ENCODE peak calls at places on chromosomes 13 and 19, in four cellular contexts. X, Z, J and A are unnamed samples.

GRCh38 chr13:48266150-48266549 is 33.1 kb downstream of the ITM2B start:
- DNase-seq in X (no peak), Z (no peak), J (no peak), A (no peak)

GRCh38 chr13:97430296-97430695 is 3.7 kb upstream of the RAP2A start:
- DNase-seq in X (no peak), Z (no peak), J (no peak), A (no peak)

GRCh38 chr19:7832781-7833180 is 2.8 kb downstream of the EVI5L start:
- DNase-seq in X (no peak), Z (no peak), J (no peak), A (no peak)

GRCh38 chr13:108902557-108903155 is 273.2 kb downstream of the MYO16 start:
- DNase-seq in X (no peak), Z (no peak), J (peak), A (no peak)

GRCh38 chr13:111202745-111203144 is 87.6 kb downstream of the ARHGEF7 start:
- DNase-seq in X (no peak), Z (no peak), J (no peak), A (peak)

GRCh38 chr13:89514534-89515312 is 1832.8 kb upstream of the MIR17HG start:
- DNase-seq in X (peak), Z (no peak), J (peak), A (peak)

GRCh38 chr19:5448374-5448773 is 6.8 kb upstream of the ZNRF4 start:
- DNase-seq in X (no peak), Z (peak), J (no peak), A (no peak)

GRCh38 chr19:10998045-10998533 is 37.3 kb downstream of the SMARCA4 start:
- DNase-seq in X (peak), Z (no peak), J (no peak), A (no peak)

GRCh38 chr19:19554074-19555023 is 16.3 kb downstream of the CILP2 start:
- DNase-seq in X (peak), Z (peak), J (no peak), A (no peak)

GRCh38 chr13:97226788-97227627 is 4.9 kb downstream of the MBNL2 start:
- DNase-seq in X (peak), Z (peak), J (no peak), A (no peak)

GRCh38 chr19:51986309-51987291 is at the start of gene ZNF350:
- DNase-seq in X (peak), Z (peak), J (peak), A (peak)

GRCh38 chr19:11767633-11768133 is 883 bp downstream of the ZNF441 start:
- DNase-seq in X (peak), Z (peak), J (no peak), A (peak)

GRCh38 chr19:8194528-8195275 is 14.5 kb upstream of the CERS4 start:
- DNase-seq in X (no peak), Z (peak), J (no peak), A (no peak)

GRCh38 chr13:73898899-73899298 is 235.3 kb downstream of the KLF12 start:
- DNase-seq in X (no peak), Z (no peak), J (no peak), A (no peak)

GRCh38 chr13:101579291-101579802 is 126.9 kb downstream of the ITGBL1 start:
- DNase-seq in X (no peak), Z (no peak), J (no peak), A (no peak)

GRCh38 chr13:105982219-105982618 is 553.2 kb downstream of the EFNB2 start:
- DNase-seq in X (no peak), Z (no peak), J (no peak), A (no peak)

GRCh38 chr13:30714629-30715028 is 20.7 kb upstream of the ALOX5AP start:
- DNase-seq in X (peak), Z (no peak), J (peak), A (no peak)

GRCh38 chr19:49893135-49893534 is 3.6 kb downstream of the IL4I1 start:
- DNase-seq in X (no peak), Z (no peak), J (no peak), A (no peak)

GRCh38 chr19:6769006-6769637 is 1.9 kb upstream of the SH2D3A start:
- DNase-seq in X (no peak), Z (no peak), J (no peak), A (no peak)
- TF ChIP-seq CTCF in X (peak), Z (no peak), J (peak), A (peak)

GRCh38 chr13:29081036-29081435 is 260.9 kb downstream of the MTUS2 start:
- DNase-seq in X (no peak), Z (no peak), J (no peak), A (no peak)
- TF ChIP-seq CTCF in X (no peak), Z (no peak), J (no peak), A (no peak)

DNA sequence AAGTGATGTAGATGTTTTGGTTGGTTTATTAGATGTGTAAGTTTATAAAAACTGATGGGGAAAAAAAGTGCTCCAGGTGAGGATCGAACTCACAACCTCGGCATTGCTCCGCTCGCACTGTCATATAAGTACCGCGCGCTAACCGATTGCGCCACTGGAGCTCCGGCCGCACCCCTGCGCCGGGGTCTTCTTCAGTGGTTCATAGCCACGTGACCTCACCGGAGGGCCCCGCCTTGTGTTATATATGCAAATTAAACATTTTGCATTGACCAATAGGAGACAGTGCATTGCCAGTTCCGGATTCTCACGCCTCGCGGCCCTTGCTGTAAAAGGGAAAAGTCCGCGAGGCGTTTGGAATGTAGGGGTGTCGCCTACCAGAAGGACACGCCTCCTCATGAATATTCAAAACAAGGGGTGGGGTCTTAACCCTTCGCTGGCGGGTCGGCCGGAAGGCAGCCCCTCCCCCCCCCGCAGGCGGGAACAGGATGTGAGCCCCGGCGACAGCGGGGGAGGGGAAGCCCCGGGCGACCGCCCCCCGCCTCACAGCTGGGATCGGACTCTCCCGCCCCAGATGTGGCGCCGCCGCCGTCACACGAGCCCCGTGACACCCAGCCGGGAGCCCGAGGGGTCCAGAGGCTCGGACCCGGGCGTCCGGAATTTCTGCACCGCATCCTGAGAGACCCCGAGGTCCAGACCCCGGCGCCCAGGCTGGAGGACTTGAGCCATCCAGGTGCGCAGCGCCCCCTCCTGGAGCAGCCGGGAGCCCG is at the start of gene PLEKHG2:
- DNase-seq in X (peak), Z (peak), J (peak), A (peak)
- TF ChIP-seq CTCF in X (peak), Z (peak), J (peak), A (peak)

DNA sequence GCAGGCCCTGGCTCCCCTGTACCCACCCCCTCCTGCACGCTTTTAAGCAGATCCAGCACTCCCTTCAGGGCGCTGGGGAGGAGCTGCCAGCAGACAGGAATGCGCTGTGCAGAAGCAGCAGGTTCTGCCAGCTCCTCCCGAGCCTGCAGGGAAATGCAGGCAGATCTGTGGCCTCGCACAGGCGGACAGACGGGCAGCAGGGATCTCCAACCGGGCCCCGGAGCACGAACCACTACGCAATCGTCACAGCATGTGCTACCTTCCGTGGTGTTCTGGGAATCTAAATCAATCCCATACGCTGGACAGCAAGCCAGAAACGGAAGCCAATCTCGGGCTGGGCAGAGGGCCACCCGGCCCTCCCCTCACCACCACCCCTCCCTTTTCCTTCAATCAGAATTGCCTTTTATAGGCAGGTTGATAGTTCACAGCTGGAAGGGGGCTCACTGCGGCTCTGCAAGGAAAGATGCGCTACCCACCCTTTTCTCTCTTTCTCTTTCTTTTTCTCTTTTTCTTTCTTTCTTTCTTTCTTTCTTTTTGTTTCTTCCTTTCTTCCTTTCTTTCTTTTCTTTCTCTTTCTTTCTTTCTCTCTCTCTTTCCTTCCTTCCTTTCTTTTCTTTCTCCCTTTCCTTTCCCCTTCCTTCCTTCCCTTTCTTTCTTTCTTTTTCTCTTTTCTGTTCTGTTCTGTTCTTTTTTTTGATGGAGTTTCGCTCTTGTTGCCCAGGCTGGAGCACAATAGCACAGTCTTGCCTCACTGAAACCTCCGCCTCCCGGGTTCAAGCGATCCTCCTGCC is 99.9 kb downstream of the GNG7 start:
- DNase-seq in X (peak), Z (peak), J (peak), A (no peak)
- TF ChIP-seq CTCF in X (peak), Z (no peak), J (no peak), A (no peak)